ENCODE peak calls at places on chromosomes 13 and 19, in nine cellular contexts. One of them, this sample, is unnamed.

GRCh38 chr13:39132286-39132685 is 94.0 kb downstream of the NHLRC3 start:
- DNase-seq in H1: no peak
- DNase-seq in Peyer's patch: no peak
- DNase-seq in ovary: no peak
- DNase-seq in A549: no peak
- DNase-seq in IMR-90: no peak
- DNase-seq in uterus: no peak
- DNase-seq in esophagus muscularis mucosa: no peak
- DNase-seq in testis: no peak
- DNase-seq in this sample: no peak

GRCh38 chr19:8641908-8642547 is 11.6 kb downstream of the NFILZ start:
- DNase-seq in H1: no peak
- DNase-seq in Peyer's patch: no peak
- DNase-seq in ovary: no peak
- DNase-seq in A549: peak; percentile 68
- DNase-seq in IMR-90: peak; percentile 65
- DNase-seq in uterus: no peak
- DNase-seq in esophagus muscularis mucosa: no peak
- DNase-seq in testis: no peak
- DNase-seq in this sample: no peak

GRCh38 chr13:30148171-30148754 is 159.1 kb downstream of the KATNAL1 start:
- DNase-seq in H1: no peak
- DNase-seq in Peyer's patch: no peak
- DNase-seq in ovary: no peak
- DNase-seq in A549: no peak
- DNase-seq in IMR-90: no peak
- DNase-seq in uterus: no peak
- DNase-seq in esophagus muscularis mucosa: no peak
- DNase-seq in testis: no peak
- DNase-seq in this sample: no peak

GRCh38 chr13:49502954-49503353 is 7.2 kb downstream of the PHF11 start:
- DNase-seq in H1: no peak
- DNase-seq in Peyer's patch: no peak
- DNase-seq in ovary: no peak
- DNase-seq in A549: no peak
- DNase-seq in IMR-90: peak; percentile 77
- DNase-seq in uterus: peak; percentile 31
- DNase-seq in esophagus muscularis mucosa: no peak
- DNase-seq in testis: no peak
- DNase-seq in this sample: peak; percentile 24

GRCh38 chr13:28031220-28031903 is 42.9 kb upstream of the URAD start:
- DNase-seq in H1: no peak
- DNase-seq in Peyer's patch: no peak
- DNase-seq in ovary: no peak
- DNase-seq in A549: no peak
- DNase-seq in IMR-90: no peak
- DNase-seq in uterus: no peak
- DNase-seq in esophagus muscularis mucosa: no peak
- DNase-seq in testis: no peak
- DNase-seq in this sample: no peak

GRCh38 chr19:40279120-40279551 is 6.0 kb downstream of the AKT2 start:
- DNase-seq in H1: no peak
- DNase-seq in Peyer's patch: no peak
- DNase-seq in ovary: peak; percentile 88
- DNase-seq in A549: no peak
- DNase-seq in IMR-90: peak; percentile 38
- DNase-seq in uterus: peak; percentile 67
- DNase-seq in esophagus muscularis mucosa: no peak
- DNase-seq in testis: peak; percentile 79
- DNase-seq in this sample: peak; percentile 82

GRCh38 chr19:4431808-4432674 is 25.6 kb downstream of the UBXN6 start:
- DNase-seq in H1: no peak
- DNase-seq in Peyer's patch: no peak
- DNase-seq in ovary: no peak
- DNase-seq in A549: no peak
- DNase-seq in IMR-90: no peak
- DNase-seq in uterus: no peak
- DNase-seq in esophagus muscularis mucosa: no peak
- DNase-seq in testis: no peak
- DNase-seq in this sample: no peak

GRCh38 chr13:100235311-100235901 is 146.5 kb downstream of the PCCA start:
- DNase-seq in H1: no peak
- DNase-seq in Peyer's patch: no peak
- DNase-seq in ovary: no peak
- DNase-seq in A549: peak; percentile 46
- DNase-seq in IMR-90: peak; percentile 63
- DNase-seq in uterus: no peak
- DNase-seq in esophagus muscularis mucosa: no peak
- DNase-seq in testis: no peak
- DNase-seq in this sample: no peak

GRCh38 chr13:49791214-49791752 is 1.2 kb downstream of the KPNA3 start:
- DNase-seq in H1: no peak
- DNase-seq in Peyer's patch: no peak
- DNase-seq in ovary: no peak
- DNase-seq in A549: peak; percentile 44
- DNase-seq in IMR-90: peak; percentile 35
- DNase-seq in uterus: no peak
- DNase-seq in esophagus muscularis mucosa: no peak
- DNase-seq in testis: peak; percentile 42
- DNase-seq in this sample: peak; percentile 20

GRCh38 chr13:34733720-34734119 is 208.3 kb upstream of the NBEA start:
- DNase-seq in H1: no peak
- DNase-seq in Peyer's patch: no peak
- DNase-seq in ovary: no peak
- DNase-seq in A549: no peak
- DNase-seq in IMR-90: no peak
- DNase-seq in uterus: no peak
- DNase-seq in esophagus muscularis mucosa: no peak
- DNase-seq in testis: no peak
- DNase-seq in this sample: no peak

GRCh38 chr13:35499131-35500051 is 22.9 kb upstream of the MAB21L1 start:
- DNase-seq in H1: no peak
- DNase-seq in Peyer's patch: no peak
- DNase-seq in ovary: no peak
- DNase-seq in A549: no peak
- DNase-seq in IMR-90: no peak
- DNase-seq in uterus: no peak
- DNase-seq in esophagus muscularis mucosa: no peak
- DNase-seq in testis: no peak
- DNase-seq in this sample: no peak

GRCh38 chr13:112943309-112944125 is 25.5 kb upstream of the MCF2L start:
- DNase-seq in H1: peak; percentile 81
- DNase-seq in Peyer's patch: peak; percentile 70
- DNase-seq in ovary: peak; percentile 26
- DNase-seq in A549: peak; percentile 18
- DNase-seq in IMR-90: peak; percentile 4
- DNase-seq in uterus: no peak
- DNase-seq in esophagus muscularis mucosa: no peak
- DNase-seq in testis: peak; percentile 54
- DNase-seq in this sample: peak; percentile 73

GRCh38 chr19:8161135-8161646 is 11.8 kb upstream of the FBN3 start:
- DNase-seq in H1: no peak
- DNase-seq in Peyer's patch: no peak
- DNase-seq in ovary: no peak
- DNase-seq in A549: peak; percentile 58
- DNase-seq in IMR-90: no peak
- DNase-seq in uterus: no peak
- DNase-seq in esophagus muscularis mucosa: no peak
- DNase-seq in testis: peak; percentile 73
- DNase-seq in this sample: no peak

DNA sequence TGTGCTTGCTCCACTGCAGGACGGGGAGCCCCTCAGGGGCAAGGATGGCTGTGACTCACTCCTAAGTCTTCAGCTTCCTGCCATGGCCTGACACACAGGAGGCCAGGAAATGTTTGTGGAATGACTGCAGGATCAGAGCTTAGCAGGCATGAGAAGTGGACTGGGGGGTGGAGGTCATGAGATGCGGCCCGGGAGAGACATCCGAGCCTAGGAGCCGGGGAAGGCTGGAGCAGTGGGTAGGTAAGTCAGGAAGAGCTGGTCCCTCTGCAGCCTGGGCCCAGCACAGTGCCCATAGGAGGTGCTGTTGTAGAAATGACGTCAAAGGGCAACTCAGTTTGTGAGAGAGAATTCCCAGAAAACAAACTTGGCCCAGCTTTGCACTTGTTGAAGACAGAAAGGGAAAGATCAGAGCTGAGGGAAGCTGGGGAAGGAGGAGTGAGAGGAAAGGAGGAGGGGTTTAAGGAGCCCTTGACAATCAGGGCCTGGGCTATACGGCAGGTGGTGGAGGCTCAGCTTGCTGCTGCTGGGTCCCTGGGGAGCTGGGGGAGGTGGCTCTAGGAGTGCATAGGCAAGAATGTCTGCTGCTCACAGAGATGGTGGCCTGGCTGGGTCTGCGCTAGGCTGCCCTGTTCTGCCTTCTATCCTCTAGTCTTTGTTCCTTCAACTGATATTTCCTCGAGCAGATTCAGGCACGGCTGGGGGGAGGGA is 18.5 kb downstream of the POU2F2 start:
- DNase-seq in H1: no peak
- DNase-seq in Peyer's patch: no peak
- DNase-seq in ovary: no peak
- DNase-seq in A549: peak; percentile 88
- DNase-seq in IMR-90: peak; percentile 99
- DNase-seq in uterus: no peak
- DNase-seq in esophagus muscularis mucosa: no peak
- DNase-seq in testis: no peak
- DNase-seq in this sample: no peak
- TF ChIP-seq POLR2A in H1: no peak
- TF ChIP-seq POLR2A in Peyer's patch: no peak
- TF ChIP-seq POLR2A in ovary: no peak
- TF ChIP-seq POLR2A in A549: no peak
- TF ChIP-seq POLR2A in IMR-90: no peak
- TF ChIP-seq POLR2A in uterus: no peak
- TF ChIP-seq POLR2A in esophagus muscularis mucosa: no peak
- TF ChIP-seq POLR2A in testis: no peak
- TF ChIP-seq POLR2A in this sample: no peak

GRCh38 chr19:11166281-11167142 is 10.9 kb upstream of the SPC24 start:
- DNase-seq in H1: no peak
- DNase-seq in Peyer's patch: no peak
- DNase-seq in ovary: peak; percentile 48
- DNase-seq in A549: no peak
- DNase-seq in IMR-90: no peak
- DNase-seq in uterus: peak; percentile 62
- DNase-seq in esophagus muscularis mucosa: no peak
- DNase-seq in testis: no peak
- DNase-seq in this sample: peak; percentile 14

GRCh38 chr19:11160119-11160768 is 4.7 kb upstream of the SPC24 start:
- DNase-seq in H1: no peak
- DNase-seq in Peyer's patch: no peak
- DNase-seq in ovary: no peak
- DNase-seq in A549: no peak
- DNase-seq in IMR-90: peak; percentile 73
- DNase-seq in uterus: peak; percentile 48
- DNase-seq in esophagus muscularis mucosa: no peak
- DNase-seq in testis: no peak
- DNase-seq in this sample: no peak

GRCh38 chr19:11165486-11166030 is 10.0 kb upstream of the SPC24 start:
- DNase-seq in H1: no peak
- DNase-seq in Peyer's patch: no peak
- DNase-seq in ovary: no peak
- DNase-seq in A549: no peak
- DNase-seq in IMR-90: no peak
- DNase-seq in uterus: no peak
- DNase-seq in esophagus muscularis mucosa: no peak
- DNase-seq in testis: no peak
- DNase-seq in this sample: no peak

GRCh38 chr19:11164879-11165406 is 9.4 kb upstream of the SPC24 start:
- DNase-seq in H1: no peak
- DNase-seq in Peyer's patch: no peak
- DNase-seq in ovary: peak; percentile 84
- DNase-seq in A549: no peak
- DNase-seq in IMR-90: peak; percentile 61
- DNase-seq in uterus: peak; percentile 96
- DNase-seq in esophagus muscularis mucosa: peak; percentile 97
- DNase-seq in testis: peak; percentile 79
- DNase-seq in this sample: peak; percentile 35

DNA sequence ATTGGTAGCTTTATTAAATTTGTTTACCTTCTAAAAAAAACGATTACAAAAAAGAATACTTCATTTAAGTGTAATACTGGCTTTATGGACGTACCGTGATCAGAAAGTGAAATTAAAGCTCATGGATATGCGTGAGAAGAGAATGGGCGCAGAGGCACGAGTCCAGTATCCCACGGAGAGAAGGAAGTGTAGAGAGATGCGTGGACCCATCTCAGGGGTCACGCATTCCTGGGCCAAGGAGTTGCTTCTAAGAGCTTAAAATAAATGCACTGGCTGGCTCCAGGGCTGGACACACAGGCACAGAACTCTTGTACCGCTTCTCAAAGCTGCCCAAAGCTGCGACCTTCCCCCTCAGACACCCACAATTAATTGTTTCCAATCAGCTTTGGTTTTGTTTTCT is 8.7 kb upstream of the SPC24 start:
- DNase-seq in H1: no peak
- DNase-seq in Peyer's patch: no peak
- DNase-seq in ovary: no peak
- DNase-seq in A549: no peak
- DNase-seq in IMR-90: no peak
- DNase-seq in uterus: no peak
- DNase-seq in esophagus muscularis mucosa: no peak
- DNase-seq in testis: no peak
- DNase-seq in this sample: no peak
- H3K4me3 ChIP-seq in H1: no peak overlapping the region
- H3K4me3 ChIP-seq in Peyer's patch: no peak overlapping the region
- H3K4me3 ChIP-seq in ovary: no peak overlapping the region
- H3K4me3 ChIP-seq in A549: no peak overlapping the region
- H3K4me3 ChIP-seq in IMR-90: no peak overlapping the region
- H3K4me3 ChIP-seq in uterus: no peak overlapping the region
- H3K4me3 ChIP-seq in esophagus muscularis mucosa: peak overlapping the region; percentile 27
- H3K4me3 ChIP-seq in testis: no peak overlapping the region
- H3K4me3 ChIP-seq in this sample: no peak overlapping the region

DNA sequence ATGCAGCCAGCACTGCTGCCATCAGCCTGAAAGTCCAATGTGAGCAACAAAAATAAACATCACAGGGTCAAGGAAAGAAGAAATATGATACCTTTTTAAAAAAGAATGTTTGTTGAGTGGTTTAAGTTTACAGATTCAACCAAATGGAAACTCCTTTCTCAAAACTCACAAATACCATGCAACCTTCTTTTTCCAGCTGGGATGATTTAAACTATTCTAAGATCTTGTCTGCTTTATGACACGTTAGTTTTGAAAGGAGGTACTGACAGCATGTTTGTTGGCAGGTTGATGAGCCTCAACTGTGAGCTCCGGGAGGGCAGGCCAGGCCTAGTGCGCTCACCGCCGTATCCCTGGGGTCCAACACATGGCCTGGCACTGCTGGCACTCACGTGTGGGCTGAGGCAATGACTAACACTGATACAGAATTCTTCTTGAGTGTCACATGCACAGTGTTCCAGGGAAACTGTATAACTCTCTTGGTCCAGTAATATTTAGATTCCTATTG is 46.7 kb downstream of the LATS2 start:
- DNase-seq in H1: no peak
- DNase-seq in Peyer's patch: no peak
- DNase-seq in ovary: peak; percentile 51
- DNase-seq in A549: peak; percentile 21
- DNase-seq in IMR-90: peak; percentile 91
- DNase-seq in uterus: no peak
- DNase-seq in esophagus muscularis mucosa: no peak
- DNase-seq in testis: no peak
- DNase-seq in this sample: peak; percentile 84
- H3K4me1 ChIP-seq in H1: no peaks in the 10 kb centered on the region
- H3K4me1 ChIP-seq in Peyer's patch: no peaks in the 10 kb centered on the region
- H3K4me1 ChIP-seq in ovary: peaks cover 31% of the 10 kb centered on the region
- H3K4me1 ChIP-seq in A549: peaks cover 77% of the 10 kb centered on the region
- H3K4me1 ChIP-seq in IMR-90: peaks cover 44% of the 10 kb centered on the region
- H3K4me1 ChIP-seq in uterus: peaks cover 16% of the 10 kb centered on the region
- H3K4me1 ChIP-seq in esophagus muscularis mucosa: peaks cover 100% of the 10 kb centered on the region
- H3K4me1 ChIP-seq in testis: peaks cover 20% of the 10 kb centered on the region
- H3K4me1 ChIP-seq in this sample: peaks cover 72% of the 10 kb centered on the region

GRCh38 chr19:1862424-1863307 is 713 bp downstream of the KLF16 start:
- DNase-seq in H1: peak; percentile 73
- DNase-seq in Peyer's patch: peak; percentile 78
- DNase-seq in ovary: no peak
- DNase-seq in A549: peak; percentile 56
- DNase-seq in IMR-90: no peak
- DNase-seq in uterus: no peak
- DNase-seq in esophagus muscularis mucosa: no peak
- DNase-seq in testis: no peak
- DNase-seq in this sample: peak; percentile 22
- TF ChIP-seq POLR2A in H1: no peak
- TF ChIP-seq POLR2A in Peyer's patch: no peak
- TF ChIP-seq POLR2A in ovary: no peak
- TF ChIP-seq POLR2A in A549: no peak
- TF ChIP-seq POLR2A in IMR-90: no peak
- TF ChIP-seq POLR2A in uterus: no peak
- TF ChIP-seq POLR2A in esophagus muscularis mucosa: no peak
- TF ChIP-seq POLR2A in testis: no peak
- TF ChIP-seq POLR2A in this sample: no peak

This sample was measured in thyroid gland.